ENCODE peak calls at places on chromosomes 7 and 10, in six cellular contexts. One of them, this sample, is unnamed.

GRCh38 chr10:101856626-101857025 is 13.0 kb upstream of the KCNIP2 start:
- DNase-seq in NB4: no peak
- DNase-seq in amygdala: no peak
- DNase-seq in WTC11: no peak
- DNase-seq in AG04450: no peak
- DNase-seq in skeletal muscle cell: peak
- DNase-seq in this sample: no peak

GRCh38 chr7:84529480-84530205 is 335.1 kb upstream of the SEMA3A start:
- DNase-seq in AG04450: no peak
- DNase-seq in amygdala: no peak
- DNase-seq in WTC11: no peak
- DNase-seq in skeletal muscle cell: no peak
- DNase-seq in NB4: no peak
- DNase-seq in this sample: peak

GRCh38 chr10:75395171-75395954 is 6.2 kb downstream of the ZNF503 start:
- DNase-seq in amygdala: no peak
- DNase-seq in skeletal muscle cell: no peak
- DNase-seq in WTC11: peak
- DNase-seq in NB4: no peak
- DNase-seq in AG04450: no peak
- DNase-seq in this sample: no peak

GRCh38 chr7:73623798-73624668 is at the start of gene MLXIPL:
- DNase-seq in NB4: no peak
- DNase-seq in skeletal muscle cell: no peak
- DNase-seq in amygdala: no peak
- DNase-seq in AG04450: no peak
- DNase-seq in WTC11: peak
- DNase-seq in this sample: no peak

GRCh38 chr7:36192050-36192824 is 39.2 kb downstream of the EEPD1 start:
- DNase-seq in NB4: peak
- DNase-seq in amygdala: no peak
- DNase-seq in skeletal muscle cell: peak
- DNase-seq in AG04450: peak
- DNase-seq in WTC11: no peak
- DNase-seq in this sample: peak

GRCh38 chr10:6176691-6177231 is 26.0 kb upstream of the PFKFB3 start:
- DNase-seq in AG04450: no peak
- DNase-seq in amygdala: no peak
- DNase-seq in skeletal muscle cell: no peak
- DNase-seq in NB4: no peak
- DNase-seq in WTC11: no peak
- DNase-seq in this sample: no peak

GRCh38 chr10:72505435-72505834 is 120.4 kb downstream of the MICU1 start:
- DNase-seq in AG04450: no peak
- DNase-seq in NB4: no peak
- DNase-seq in WTC11: no peak
- DNase-seq in skeletal muscle cell: no peak
- DNase-seq in amygdala: no peak
- DNase-seq in this sample: no peak

GRCh38 chr7:140881507-140882228 is 43.1 kb downstream of the BRAF start:
- DNase-seq in NB4: no peak
- DNase-seq in WTC11: no peak
- DNase-seq in AG04450: no peak
- DNase-seq in skeletal muscle cell: no peak
- DNase-seq in amygdala: no peak
- DNase-seq in this sample: no peak

GRCh38 chr7:87216701-87217508 is 2.6 kb downstream of the TMEM243 start:
- DNase-seq in NB4: no peak
- DNase-seq in AG04450: no peak
- DNase-seq in amygdala: no peak
- DNase-seq in skeletal muscle cell: no peak
- DNase-seq in WTC11: no peak
- DNase-seq in this sample: no peak

GRCh38 chr10:81680374-81680773 is 194.6 kb upstream of the NRG3 start:
- DNase-seq in NB4: no peak
- DNase-seq in AG04450: no peak
- DNase-seq in skeletal muscle cell: no peak
- DNase-seq in amygdala: no peak
- DNase-seq in WTC11: no peak
- DNase-seq in this sample: no peak

GRCh38 chr7:101391991-101392390 is 29.3 kb downstream of the COL26A1 start:
- DNase-seq in AG04450: no peak
- DNase-seq in NB4: no peak
- DNase-seq in WTC11: no peak
- DNase-seq in skeletal muscle cell: no peak
- DNase-seq in amygdala: no peak
- DNase-seq in this sample: no peak

GRCh38 chr10:50325449-50326188 is 74.3 kb upstream of the ASAH2 start:
- DNase-seq in skeletal muscle cell: peak
- DNase-seq in AG04450: peak
- DNase-seq in WTC11: no peak
- DNase-seq in amygdala: no peak
- DNase-seq in NB4: peak
- DNase-seq in this sample: peak

GRCh38 chr7:2965745-2966270 is 77.9 kb downstream of the CARD11 start:
- DNase-seq in amygdala: no peak
- DNase-seq in NB4: no peak
- DNase-seq in skeletal muscle cell: no peak
- DNase-seq in AG04450: no peak
- DNase-seq in WTC11: no peak
- DNase-seq in this sample: no peak

GRCh38 chr7:105268056-105268455 is 120.7 kb downstream of the SRPK2 start:
- DNase-seq in skeletal muscle cell: peak
- DNase-seq in NB4: peak
- DNase-seq in AG04450: peak
- DNase-seq in WTC11: no peak
- DNase-seq in amygdala: no peak
- DNase-seq in this sample: no peak

This sample was measured in HFF-Myc.